ENCODE peak calls at places on chromosomes 4 and X, in eight cellular contexts. H is fibroblast of lung, A is Peyer's patch, T is pancreas, Q is aorta, Z is body of pancreas, C is right atrium auricular region, Y is osteoblast. O is an unnamed sample. For H3K4me1, the result is how much of the 10 kb centered on the place peaks cover.

GRCh38 chr4:98796986-98797385 is 131.9 kb downstream of the EIF4E start:
- DNase-seq in H (no peak), Q (no peak), C (no peak), Z (no peak), Y (no peak), A (no peak), T (no peak), O (no peak)

GRCh38 chr4:80202784-80203553 is 5.7 kb downstream of the PRDM8 start:
- DNase-seq in A (peak), C (no peak), Y (peak), H (no peak), T (peak), Q (peak), Z (peak), O (no peak)

GRCh38 chrX:45843518-45843917 is 642.8 kb upstream of the DIPK2B start:
- DNase-seq in H (peak), T (no peak), Z (no peak), C (no peak), Y (no peak), A (no peak), Q (no peak), O (no peak)

GRCh38 chr4:151781026-151781425 is 20.2 kb upstream of the GATB start:
- DNase-seq in H (no peak), T (no peak), Y (no peak), Q (no peak), Z (no peak), A (no peak), C (no peak), O (no peak)

GRCh38 chrX:2897311-2897689 is 31.8 kb downstream of the ARSD start:
- DNase-seq in T (peak), H (no peak), Z (no peak), Y (no peak), C (no peak), Q (peak), A (no peak), O (no peak)

GRCh38 chr4:108155373-108155772 is 13.4 kb downstream of the LEF1 start:
- DNase-seq in T (no peak), Y (peak), H (peak), Q (no peak), Z (no peak), A (no peak), C (no peak), O (no peak)

GRCh38 chr4:140924761-140925392 is 168.7 kb upstream of the TBC1D9 start:
- DNase-seq in A (no peak), H (no peak), Z (no peak), Q (no peak), C (no peak), Y (no peak), T (no peak), O (no peak)

GRCh38 chr4:56757270-56757746 is 64.2 kb downstream of the SPINK2 start:
- DNase-seq in A (peak), H (peak), C (no peak), Y (peak), Q (no peak), Z (no peak), T (no peak), O (peak)

GRCh38 chr4:12586607-12587006 is 897.5 kb downstream of the RAB28 start:
- DNase-seq in Z (no peak), H (no peak), A (no peak), C (no peak), Y (no peak), T (no peak), Q (no peak), O (no peak)

DNA sequence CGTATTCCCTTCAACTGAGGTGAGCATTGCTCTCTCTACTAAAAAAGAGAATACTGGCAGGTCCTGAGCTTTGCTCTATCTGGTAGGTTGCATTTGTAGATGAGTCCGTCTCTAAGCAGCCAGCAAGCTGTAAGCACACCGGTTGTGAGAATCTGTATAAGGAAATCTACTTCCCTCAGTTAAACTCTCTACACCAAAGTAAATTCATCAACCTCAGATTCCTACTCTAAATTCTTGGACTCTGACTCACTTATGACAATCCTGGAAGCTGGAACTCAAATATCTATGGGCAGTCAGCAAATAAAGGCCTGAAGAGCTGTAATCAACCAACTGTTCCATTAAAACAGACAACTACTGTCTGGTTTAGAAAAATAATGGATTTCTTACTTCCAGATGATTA is 37.9 kb downstream of the FAT1 start:
- DNase-seq in C (no peak), H (peak), Q (no peak), Z (no peak), T (no peak), Y (no peak), A (no peak), O (no peak)
- H3K4me1 ChIP-seq in C (under half), H (under half), Q (under half), Z (under half), T (under half), Y (under half), A (under half), O (half or more)

DNA sequence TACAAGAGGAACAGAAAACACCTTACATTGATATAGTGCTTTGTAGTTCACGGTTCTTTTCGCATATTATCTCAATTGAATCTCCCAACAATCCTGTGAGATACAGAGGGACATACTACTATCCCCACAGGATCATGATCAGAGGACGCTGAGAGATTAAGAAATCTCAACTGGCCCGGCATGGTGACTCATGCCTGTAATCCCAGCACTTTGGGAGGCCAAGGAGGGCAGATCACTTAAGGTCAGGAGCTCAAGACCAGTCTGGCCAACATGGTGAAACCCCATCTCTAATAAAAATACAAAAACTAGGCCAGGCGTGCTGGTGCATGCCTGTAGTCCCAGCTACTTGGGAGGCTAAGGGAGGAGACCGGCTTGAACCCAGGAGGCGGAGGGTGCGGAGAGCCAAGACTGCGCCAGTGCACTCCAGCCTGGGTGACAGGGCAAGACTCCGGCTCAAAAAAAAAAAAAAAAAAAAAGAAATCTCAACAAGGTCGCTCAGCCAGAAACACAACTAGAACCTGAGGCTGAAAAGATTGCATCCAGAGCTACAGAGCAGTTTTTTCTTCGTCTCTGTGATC is 7.4 kb downstream of the APOO start:
- DNase-seq in Q (no peak), Y (no peak), H (no peak), Z (no peak), T (no peak), A (no peak), C (no peak), O (no peak)
- H3K4me1 ChIP-seq in Q (under half), Y (under half), H (under half), Z (under half), T (under half), A (under half), C (under half), O (under half)

GRCh38 chr4:7806080-7806630 is 133.5 kb downstream of the AFAP1 start:
- DNase-seq in Z (peak), Y (peak), T (peak), C (peak), H (peak), Q (peak), A (peak), O (peak)

GRCh38 chr4:7804759-7805385 is 134.8 kb downstream of the AFAP1 start:
- DNase-seq in Y (no peak), A (no peak), C (peak), H (no peak), Z (no peak), T (no peak), Q (no peak), O (no peak)

GRCh38 chr4:7803992-7804758 is 135.5 kb downstream of the AFAP1 start:
- DNase-seq in Y (peak), Q (peak), T (peak), Z (peak), A (peak), H (peak), C (peak), O (peak)

GRCh38 chr4:7806724-7807123 is 132.9 kb downstream of the AFAP1 start:
- DNase-seq in Z (no peak), Q (no peak), T (no peak), A (no peak), C (peak), H (no peak), Y (peak), O (no peak)

GRCh38 chr4:7805533-7806079 is 134.1 kb downstream of the AFAP1 start:
- DNase-seq in Z (peak), T (peak), Q (no peak), C (peak), Y (peak), A (peak), H (peak), O (peak)
- H3K4me1 ChIP-seq in Z (under half), T (under half), Q (under half), C (under half), Y (under half), A (under half), H (under half), O (under half)

DNA sequence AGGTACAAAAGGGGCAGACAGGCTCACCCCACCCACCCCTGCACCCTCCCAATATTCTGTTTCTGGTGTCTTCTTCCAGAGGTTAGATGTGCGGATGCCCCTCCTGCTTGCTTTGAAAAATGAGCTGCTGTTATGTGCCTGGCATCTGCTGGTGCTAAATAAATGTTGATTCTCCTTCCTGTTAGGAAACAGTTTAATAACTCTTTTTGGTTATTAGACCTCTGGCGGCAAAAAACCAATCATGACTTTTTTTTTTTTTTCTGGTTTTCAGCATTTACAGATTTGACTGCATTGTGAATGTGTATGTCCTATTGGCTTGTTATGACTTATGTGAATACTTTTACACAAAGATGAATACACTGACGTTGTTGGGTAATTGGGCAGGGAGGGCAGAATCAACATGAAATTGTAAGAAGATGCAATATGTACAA is 13.6 kb upstream of the TMEM156 start:
- DNase-seq in Q (no peak), Z (no peak), Y (no peak), C (no peak), H (peak), A (no peak), T (no peak), O (no peak)
- H3K4me1 ChIP-seq in Q (under half), Z (under half), Y (under half), C (under half), H (under half), A (under half), T (under half), O (under half)

GRCh38 chr4:184385705-184386141 is 88.6 kb downstream of the IRF2 start:
- DNase-seq in C (no peak), T (no peak), Q (no peak), H (no peak), Z (no peak), Y (no peak), A (peak), O (no peak)
- H3K4me1 ChIP-seq in C (under half), T (half or more), Q (under half), H (under half), Z (under half), Y (under half), A (half or more), O (half or more)

GRCh38 chrX:70088281-70088680 is 26.0 kb downstream of the OTUD6A start:
- DNase-seq in A (no peak), Z (no peak), Q (no peak), C (no peak), T (no peak), H (peak), Y (no peak), O (no peak)
- H3K4me1 ChIP-seq in A (under half), Z (under half), Q (under half), C (under half), T (under half), H (under half), Y (under half), O (under half)

GRCh38 chr4:6943870-6944195 is 34.2 kb downstream of the TBC1D14 start:
- DNase-seq in C (no peak), A (no peak), T (no peak), Y (no peak), H (no peak), Q (no peak), Z (no peak), O (no peak)

GRCh38 chr4:6943012-6943869 is 33.6 kb downstream of the TBC1D14 start:
- DNase-seq in Q (no peak), Z (no peak), T (no peak), C (no peak), H (no peak), Y (peak), A (no peak), O (no peak)

GRCh38 chr4:6941796-6942195 is 32.2 kb downstream of the TBC1D14 start:
- DNase-seq in Q (no peak), C (no peak), Y (no peak), H (no peak), A (no peak), T (no peak), Z (no peak), O (no peak)

GRCh38 chr4:6940744-6941137 is 31.1 kb downstream of the TBC1D14 start:
- DNase-seq in Y (no peak), C (no peak), Q (no peak), H (no peak), T (no peak), Z (no peak), A (no peak), O (no peak)

DNA sequence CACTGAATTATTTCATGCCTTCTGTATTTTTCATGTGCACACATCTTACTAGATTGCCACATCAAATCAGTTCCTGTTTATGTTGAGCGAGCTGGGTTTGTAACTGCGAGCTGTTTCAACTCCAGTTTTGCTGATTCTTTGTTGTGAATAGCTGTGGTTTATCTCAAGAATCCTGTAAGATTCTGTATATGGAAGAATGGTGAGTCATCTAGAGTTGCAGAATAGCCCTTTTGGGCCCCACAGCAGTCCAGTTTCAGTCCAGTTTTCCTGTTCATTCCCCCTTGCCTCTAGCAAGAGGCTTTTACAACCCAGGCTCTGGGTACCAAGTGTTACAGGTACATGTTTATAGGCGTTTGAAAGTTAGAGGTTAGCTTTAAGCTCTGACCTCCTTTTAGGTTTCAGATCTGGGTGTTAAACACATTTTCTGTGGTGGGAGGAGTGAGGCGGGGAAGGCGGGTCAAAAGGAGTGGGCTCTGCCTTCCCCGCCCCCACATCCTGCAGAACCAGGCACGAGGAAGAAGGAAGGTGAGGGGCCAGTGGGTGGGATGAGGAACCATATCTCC is 32.7 kb downstream of the TBC1D14 start:
- DNase-seq in C (no peak), Q (no peak), H (peak), Z (no peak), Y (peak), T (no peak), A (peak), O (no peak)
- H3K4me1 ChIP-seq in C (under half), Q (under half), H (under half), Z (under half), Y (under half), T (under half), A (half or more), O (under half)

GRCh38 chr4:142352682-142353081 is 493.4 kb downstream of the INPP4B start:
- DNase-seq in H (no peak), T (no peak), A (no peak), Y (no peak), Z (no peak), Q (no peak), C (no peak), O (no peak)

GRCh38 chr4:142354794-142355416 is 491.2 kb downstream of the INPP4B start:
- DNase-seq in A (no peak), T (no peak), H (no peak), C (no peak), Z (no peak), Y (no peak), Q (no peak), O (no peak)

GRCh38 chr4:142354041-142354440 is 492.1 kb downstream of the INPP4B start:
- DNase-seq in Z (no peak), Q (no peak), H (no peak), T (no peak), Y (no peak), C (no peak), A (no peak), O (no peak)

GRCh38 chr4:142351958-142352357 is 494.1 kb downstream of the INPP4B start:
- DNase-seq in A (no peak), Y (no peak), Z (no peak), C (no peak), Q (no peak), T (no peak), H (peak), O (no peak)

GRCh38 chr4:142353149-142353738 is 492.9 kb downstream of the INPP4B start:
- DNase-seq in Q (no peak), H (peak), A (no peak), Y (peak), C (no peak), Z (no peak), T (no peak), O (no peak)
- H3K4me1 ChIP-seq in Q (under half), H (under half), A (under half), Y (under half), C (under half), Z (under half), T (under half), O (half or more)

GRCh38 chr4:101284546-101284945 is 62.8 kb downstream of the PPP3CA start:
- DNase-seq in C (no peak), T (no peak), Z (no peak), H (peak), Y (no peak), A (no peak), Q (no peak), O (no peak)

GRCh38 chr4:101283436-101283835 is 63.9 kb downstream of the PPP3CA start:
- DNase-seq in C (no peak), H (no peak), Z (no peak), A (no peak), Y (no peak), T (no peak), Q (no peak), O (no peak)

GRCh38 chr4:101287332-101287731 is 60.0 kb downstream of the PPP3CA start:
- DNase-seq in A (no peak), Q (no peak), Y (no peak), H (no peak), T (no peak), Z (no peak), C (no peak), O (no peak)

GRCh38 chr4:101286663-101287062 is 60.7 kb downstream of the PPP3CA start:
- DNase-seq in Q (no peak), T (no peak), Y (no peak), Z (no peak), H (no peak), C (no peak), A (no peak), O (no peak)

GRCh38 chr4:101285985-101286384 is 61.3 kb downstream of the PPP3CA start:
- DNase-seq in Y (no peak), Q (no peak), C (no peak), Z (no peak), T (no peak), A (no peak), H (no peak), O (no peak)
- H3K4me1 ChIP-seq in Y (under half), Q (under half), C (under half), Z (under half), T (half or more), A (under half), H (under half), O (under half)

GRCh38 chr4:10108818-10109783 is 7.5 kb downstream of the WDR1 start:
- DNase-seq in Z (no peak), C (no peak), A (peak), T (no peak), H (no peak), Q (no peak), Y (peak), O (no peak)

GRCh38 chr4:10108391-10108790 is 8.2 kb downstream of the WDR1 start:
- DNase-seq in A (no peak), Z (no peak), T (no peak), C (no peak), Y (peak), Q (no peak), H (no peak), O (no peak)

GRCh38 chr4:10105920-10106319 is 10.7 kb downstream of the WDR1 start:
- DNase-seq in C (no peak), H (no peak), A (no peak), Z (no peak), Q (no peak), T (no peak), Y (peak), O (no peak)

GRCh38 chr4:10106421-10107039 is 10.1 kb downstream of the WDR1 start:
- DNase-seq in Q (peak), Y (peak), Z (no peak), C (peak), T (no peak), H (peak), A (peak), O (no peak)

GRCh38 chr4:10107111-10108091 is 9.2 kb downstream of the WDR1 start:
- DNase-seq in T (no peak), H (no peak), A (no peak), Q (no peak), Z (no peak), Y (peak), C (no peak), O (no peak)
- H3K4me1 ChIP-seq in T (under half), H (under half), A (half or more), Q (under half), Z (under half), Y (half or more), C (under half), O (under half)